ENCODE peak calls at places on chromosome 15, in seven cellular contexts. One of them, this sample, is unnamed.

GRCh38 chr15:26179906-26180305 is 316.8 kb upstream of the ATP10A start:
- DNase-seq in activated T-cell treated with anti-CD3 and anti-CD28 coated beads, Interleukin-2, amount 50 U/mL, for 72 hours: no peak
- DNase-seq in DMS 273 treated with DMSO at 0.1 percent for 48 hours: no peak
- DNase-seq in NCI-H774: peak
- DNase-seq in psoas muscle: no peak
- DNase-seq in erythroblast: no peak
- DNase-seq in astrocyte of the hippocampus: peak
- DNase-seq in this sample: no peak

GRCh38 chr15:77415450-77416448 is 4.2 kb downstream of the PEAK1 start:
- DNase-seq in activated T-cell treated with anti-CD3 and anti-CD28 coated beads, Interleukin-2, amount 50 U/mL, for 72 hours: no peak
- DNase-seq in DMS 273 treated with DMSO at 0.1 percent for 48 hours: no peak
- DNase-seq in NCI-H774: no peak
- DNase-seq in psoas muscle: no peak
- DNase-seq in erythroblast: peak
- DNase-seq in astrocyte of the hippocampus: no peak
- DNase-seq in this sample: no peak

GRCh38 chr15:64004582-64004981 is 41.7 kb downstream of the DAPK2 start:
- DNase-seq in activated T-cell treated with anti-CD3 and anti-CD28 coated beads, Interleukin-2, amount 50 U/mL, for 72 hours: no peak
- DNase-seq in DMS 273 treated with DMSO at 0.1 percent for 48 hours: no peak
- DNase-seq in NCI-H774: no peak
- DNase-seq in psoas muscle: no peak
- DNase-seq in erythroblast: no peak
- DNase-seq in astrocyte of the hippocampus: peak
- DNase-seq in this sample: no peak

GRCh38 chr15:76711351-76711827 is 193.8 kb downstream of the SCAPER start:
- DNase-seq in activated T-cell treated with anti-CD3 and anti-CD28 coated beads, Interleukin-2, amount 50 U/mL, for 72 hours: no peak
- DNase-seq in DMS 273 treated with DMSO at 0.1 percent for 48 hours: no peak
- DNase-seq in NCI-H774: no peak
- DNase-seq in psoas muscle: no peak
- DNase-seq in erythroblast: no peak
- DNase-seq in astrocyte of the hippocampus: no peak
- DNase-seq in this sample: no peak

GRCh38 chr15:22827125-22827524 is 11.3 kb upstream of the NIPA2 start:
- DNase-seq in activated T-cell treated with anti-CD3 and anti-CD28 coated beads, Interleukin-2, amount 50 U/mL, for 72 hours: no peak
- DNase-seq in DMS 273 treated with DMSO at 0.1 percent for 48 hours: no peak
- DNase-seq in NCI-H774: no peak
- DNase-seq in psoas muscle: no peak
- DNase-seq in erythroblast: no peak
- DNase-seq in astrocyte of the hippocampus: no peak
- DNase-seq in this sample: no peak

GRCh38 chr15:99359760-99360159 is 108.5 kb downstream of the LRRC28 start:
- DNase-seq in activated T-cell treated with anti-CD3 and anti-CD28 coated beads, Interleukin-2, amount 50 U/mL, for 72 hours: no peak
- DNase-seq in DMS 273 treated with DMSO at 0.1 percent for 48 hours: no peak
- DNase-seq in NCI-H774: no peak
- DNase-seq in psoas muscle: no peak
- DNase-seq in erythroblast: no peak
- DNase-seq in astrocyte of the hippocampus: no peak
- DNase-seq in this sample: no peak

GRCh38 chr15:63396546-63396939 is 14.9 kb upstream of the CA12 start:
- DNase-seq in activated T-cell treated with anti-CD3 and anti-CD28 coated beads, Interleukin-2, amount 50 U/mL, for 72 hours: no peak
- DNase-seq in DMS 273 treated with DMSO at 0.1 percent for 48 hours: no peak
- DNase-seq in NCI-H774: no peak
- DNase-seq in psoas muscle: no peak
- DNase-seq in erythroblast: no peak
- DNase-seq in astrocyte of the hippocampus: no peak
- DNase-seq in this sample: no peak

GRCh38 chr15:73906346-73907017 is 19.8 kb upstream of the LOXL1 start:
- DNase-seq in activated T-cell treated with anti-CD3 and anti-CD28 coated beads, Interleukin-2, amount 50 U/mL, for 72 hours: no peak
- DNase-seq in DMS 273 treated with DMSO at 0.1 percent for 48 hours: no peak
- DNase-seq in NCI-H774: no peak
- DNase-seq in psoas muscle: peak
- DNase-seq in erythroblast: no peak
- DNase-seq in astrocyte of the hippocampus: no peak
- DNase-seq in this sample: no peak

GRCh38 chr15:64050281-64051092 is 4.2 kb upstream of the DAPK2 start:
- DNase-seq in activated T-cell treated with anti-CD3 and anti-CD28 coated beads, Interleukin-2, amount 50 U/mL, for 72 hours: no peak
- DNase-seq in DMS 273 treated with DMSO at 0.1 percent for 48 hours: no peak
- DNase-seq in NCI-H774: peak
- DNase-seq in psoas muscle: no peak
- DNase-seq in erythroblast: no peak
- DNase-seq in astrocyte of the hippocampus: no peak
- DNase-seq in this sample: no peak

GRCh38 chr15:35256555-35256954 is 171.5 kb upstream of the NANOGP8 start:
- DNase-seq in activated T-cell treated with anti-CD3 and anti-CD28 coated beads, Interleukin-2, amount 50 U/mL, for 72 hours: no peak
- DNase-seq in DMS 273 treated with DMSO at 0.1 percent for 48 hours: no peak
- DNase-seq in NCI-H774: no peak
- DNase-seq in psoas muscle: no peak
- DNase-seq in erythroblast: no peak
- DNase-seq in astrocyte of the hippocampus: no peak
- DNase-seq in this sample: no peak

GRCh38 chr15:66472176-66472999 is 25.2 kb downstream of the SNAPC5 start:
- DNase-seq in activated T-cell treated with anti-CD3 and anti-CD28 coated beads, Interleukin-2, amount 50 U/mL, for 72 hours: peak
- DNase-seq in DMS 273 treated with DMSO at 0.1 percent for 48 hours: no peak
- DNase-seq in NCI-H774: no peak
- DNase-seq in psoas muscle: no peak
- DNase-seq in erythroblast: no peak
- DNase-seq in astrocyte of the hippocampus: peak
- DNase-seq in this sample: no peak

GRCh38 chr15:45187894-45188830 is at the start of gene SHF:
- DNase-seq in activated T-cell treated with anti-CD3 and anti-CD28 coated beads, Interleukin-2, amount 50 U/mL, for 72 hours: peak
- DNase-seq in DMS 273 treated with DMSO at 0.1 percent for 48 hours: no peak
- DNase-seq in NCI-H774: peak
- DNase-seq in psoas muscle: peak
- DNase-seq in erythroblast: peak
- DNase-seq in astrocyte of the hippocampus: peak
- DNase-seq in this sample: peak

GRCh38 chr15:93019091-93019490 is 69.9 kb downstream of the RGMA start:
- DNase-seq in activated T-cell treated with anti-CD3 and anti-CD28 coated beads, Interleukin-2, amount 50 U/mL, for 72 hours: no peak
- DNase-seq in DMS 273 treated with DMSO at 0.1 percent for 48 hours: no peak
- DNase-seq in NCI-H774: no peak
- DNase-seq in psoas muscle: no peak
- DNase-seq in erythroblast: no peak
- DNase-seq in astrocyte of the hippocampus: no peak
- DNase-seq in this sample: no peak

GRCh38 chr15:75809986-75810750 is 33.1 kb upstream of the UBE2Q2 start:
- DNase-seq in activated T-cell treated with anti-CD3 and anti-CD28 coated beads, Interleukin-2, amount 50 U/mL, for 72 hours: no peak
- DNase-seq in DMS 273 treated with DMSO at 0.1 percent for 48 hours: no peak
- DNase-seq in NCI-H774: peak
- DNase-seq in psoas muscle: no peak
- DNase-seq in erythroblast: peak
- DNase-seq in astrocyte of the hippocampus: peak
- DNase-seq in this sample: no peak

GRCh38 chr15:69337133-69337532 is 38.4 kb downstream of the PAQR5 start:
- DNase-seq in activated T-cell treated with anti-CD3 and anti-CD28 coated beads, Interleukin-2, amount 50 U/mL, for 72 hours: no peak
- DNase-seq in DMS 273 treated with DMSO at 0.1 percent for 48 hours: no peak
- DNase-seq in NCI-H774: no peak
- DNase-seq in psoas muscle: no peak
- DNase-seq in erythroblast: no peak
- DNase-seq in astrocyte of the hippocampus: peak
- DNase-seq in this sample: no peak

GRCh38 chr15:62119926-62120273 is 45.2 kb downstream of the C2CD4B start:
- DNase-seq in activated T-cell treated with anti-CD3 and anti-CD28 coated beads, Interleukin-2, amount 50 U/mL, for 72 hours: no peak
- DNase-seq in DMS 273 treated with DMSO at 0.1 percent for 48 hours: no peak
- DNase-seq in NCI-H774: no peak
- DNase-seq in psoas muscle: no peak
- DNase-seq in erythroblast: no peak
- DNase-seq in astrocyte of the hippocampus: no peak
- DNase-seq in this sample: no peak

GRCh38 chr15:84685304-84685703 is 27.3 kb upstream of the NMB start:
- DNase-seq in activated T-cell treated with anti-CD3 and anti-CD28 coated beads, Interleukin-2, amount 50 U/mL, for 72 hours: no peak
- DNase-seq in DMS 273 treated with DMSO at 0.1 percent for 48 hours: peak
- DNase-seq in NCI-H774: no peak
- DNase-seq in psoas muscle: peak
- DNase-seq in erythroblast: peak
- DNase-seq in astrocyte of the hippocampus: peak
- DNase-seq in this sample: no peak

GRCh38 chr15:73110246-73110645 is 58.0 kb downstream of the NEO1 start:
- DNase-seq in activated T-cell treated with anti-CD3 and anti-CD28 coated beads, Interleukin-2, amount 50 U/mL, for 72 hours: no peak
- DNase-seq in DMS 273 treated with DMSO at 0.1 percent for 48 hours: no peak
- DNase-seq in NCI-H774: no peak
- DNase-seq in psoas muscle: no peak
- DNase-seq in erythroblast: no peak
- DNase-seq in astrocyte of the hippocampus: no peak
- DNase-seq in this sample: no peak

GRCh38 chr15:100330629-100331215 is 11.1 kb downstream of the ADAMTS17 start:
- DNase-seq in activated T-cell treated with anti-CD3 and anti-CD28 coated beads, Interleukin-2, amount 50 U/mL, for 72 hours: peak
- DNase-seq in DMS 273 treated with DMSO at 0.1 percent for 48 hours: no peak
- DNase-seq in NCI-H774: no peak
- DNase-seq in psoas muscle: no peak
- DNase-seq in erythroblast: no peak
- DNase-seq in astrocyte of the hippocampus: no peak
- DNase-seq in this sample: peak

GRCh38 chr15:60155661-60156060 is 151.6 kb downstream of the FOXB1 start:
- DNase-seq in activated T-cell treated with anti-CD3 and anti-CD28 coated beads, Interleukin-2, amount 50 U/mL, for 72 hours: peak
- DNase-seq in DMS 273 treated with DMSO at 0.1 percent for 48 hours: no peak
- DNase-seq in NCI-H774: no peak
- DNase-seq in psoas muscle: no peak
- DNase-seq in erythroblast: no peak
- DNase-seq in astrocyte of the hippocampus: peak
- DNase-seq in this sample: no peak

GRCh38 chr15:95715919-95716318 is 614.6 kb upstream of the NR2F2 start:
- DNase-seq in activated T-cell treated with anti-CD3 and anti-CD28 coated beads, Interleukin-2, amount 50 U/mL, for 72 hours: no peak
- DNase-seq in DMS 273 treated with DMSO at 0.1 percent for 48 hours: no peak
- DNase-seq in NCI-H774: no peak
- DNase-seq in psoas muscle: no peak
- DNase-seq in erythroblast: no peak
- DNase-seq in astrocyte of the hippocampus: peak
- DNase-seq in this sample: no peak

GRCh38 chr15:74458473-74458872 is 2.5 kb downstream of the UBL7 start:
- DNase-seq in activated T-cell treated with anti-CD3 and anti-CD28 coated beads, Interleukin-2, amount 50 U/mL, for 72 hours: no peak
- DNase-seq in DMS 273 treated with DMSO at 0.1 percent for 48 hours: no peak
- DNase-seq in NCI-H774: no peak
- DNase-seq in psoas muscle: no peak
- DNase-seq in erythroblast: no peak
- DNase-seq in astrocyte of the hippocampus: no peak
- DNase-seq in this sample: no peak

GRCh38 chr15:70510433-70510832 is 252.9 kb downstream of the UACA start:
- DNase-seq in activated T-cell treated with anti-CD3 and anti-CD28 coated beads, Interleukin-2, amount 50 U/mL, for 72 hours: no peak
- DNase-seq in DMS 273 treated with DMSO at 0.1 percent for 48 hours: no peak
- DNase-seq in NCI-H774: no peak
- DNase-seq in psoas muscle: no peak
- DNase-seq in erythroblast: no peak
- DNase-seq in astrocyte of the hippocampus: no peak
- DNase-seq in this sample: no peak

GRCh38 chr15:31461375-31461774 is 134.7 kb downstream of the KLF13 start:
- DNase-seq in activated T-cell treated with anti-CD3 and anti-CD28 coated beads, Interleukin-2, amount 50 U/mL, for 72 hours: no peak
- DNase-seq in DMS 273 treated with DMSO at 0.1 percent for 48 hours: no peak
- DNase-seq in NCI-H774: no peak
- DNase-seq in psoas muscle: no peak
- DNase-seq in erythroblast: no peak
- DNase-seq in astrocyte of the hippocampus: no peak
- DNase-seq in this sample: no peak

GRCh38 chr15:57461541-57461940 is 85.2 kb downstream of the CGNL1 start:
- DNase-seq in activated T-cell treated with anti-CD3 and anti-CD28 coated beads, Interleukin-2, amount 50 U/mL, for 72 hours: no peak
- DNase-seq in DMS 273 treated with DMSO at 0.1 percent for 48 hours: no peak
- DNase-seq in NCI-H774: no peak
- DNase-seq in psoas muscle: no peak
- DNase-seq in erythroblast: no peak
- DNase-seq in astrocyte of the hippocampus: no peak
- DNase-seq in this sample: no peak

GRCh38 chr15:60660290-60661051 is 181.5 kb upstream of the ICE2 start:
- DNase-seq in activated T-cell treated with anti-CD3 and anti-CD28 coated beads, Interleukin-2, amount 50 U/mL, for 72 hours: no peak
- DNase-seq in DMS 273 treated with DMSO at 0.1 percent for 48 hours: no peak
- DNase-seq in NCI-H774: no peak
- DNase-seq in psoas muscle: no peak
- DNase-seq in erythroblast: no peak
- DNase-seq in astrocyte of the hippocampus: peak
- DNase-seq in this sample: no peak

GRCh38 chr15:100433304-100433703 is 91.5 kb upstream of the ADAMTS17 start:
- DNase-seq in activated T-cell treated with anti-CD3 and anti-CD28 coated beads, Interleukin-2, amount 50 U/mL, for 72 hours: no peak
- DNase-seq in DMS 273 treated with DMSO at 0.1 percent for 48 hours: no peak
- DNase-seq in NCI-H774: no peak
- DNase-seq in psoas muscle: no peak
- DNase-seq in erythroblast: no peak
- DNase-seq in astrocyte of the hippocampus: no peak
- DNase-seq in this sample: no peak

GRCh38 chr15:65791335-65792129 is 561 bp downstream of the DENND4A start:
- DNase-seq in activated T-cell treated with anti-CD3 and anti-CD28 coated beads, Interleukin-2, amount 50 U/mL, for 72 hours: peak
- DNase-seq in DMS 273 treated with DMSO at 0.1 percent for 48 hours: no peak
- DNase-seq in NCI-H774: peak
- DNase-seq in psoas muscle: peak
- DNase-seq in erythroblast: peak
- DNase-seq in astrocyte of the hippocampus: peak
- DNase-seq in this sample: peak

GRCh38 chr15:76274226-76274625 is 37.0 kb downstream of the ETFA start:
- DNase-seq in activated T-cell treated with anti-CD3 and anti-CD28 coated beads, Interleukin-2, amount 50 U/mL, for 72 hours: no peak
- DNase-seq in DMS 273 treated with DMSO at 0.1 percent for 48 hours: no peak
- DNase-seq in NCI-H774: no peak
- DNase-seq in psoas muscle: no peak
- DNase-seq in erythroblast: no peak
- DNase-seq in astrocyte of the hippocampus: peak
- DNase-seq in this sample: no peak